ENCODE peak calls at places on chromosomes 1 and 21, in ten cellular contexts. F is NCI-H1436 treated with DMSO at 0.1 percent for 48 hours; U is GM20000; H is lung microvascular endothelial cell; C is stimulated activated CD4-positive, alpha-beta T cell treated with anti-CD3 and anti-CD28 coated beads, Interleukin-4, amount 100 ng/mL, for 1 hour; A is NCI-H1092; E is NCI-H460; J is T47D; Z is activated CD8-positive, alpha-beta memory T cell treated with anti-CD3 and anti-CD28 coated beads for 48 hours; S is fibroblast of lung. D is an unnamed sample.

GRCh38 chr1:54763814-54764131 is 550 bp downstream of the PARS2 start:
- DNase-seq in Z (no peak), F (no peak), A (no peak), E (no peak), C (no peak), H (no peak), S (no peak), U (no peak), J (no peak), D (no peak)

GRCh38 chr21:37435120-37435519 is 68.5 kb downstream of the DYRK1A start:
- DNase-seq in U (no peak), H (peak), Z (no peak), S (peak), J (peak), C (no peak), A (no peak), F (peak), E (peak), D (peak)

GRCh38 chr1:87169250-87169910 is 159.3 kb upstream of the LMO4 start:
- DNase-seq in S (peak), J (no peak), U (no peak), C (no peak), F (no peak), Z (no peak), H (no peak), A (no peak), E (no peak), D (no peak)

GRCh38 chr1:41496080-41497055 is 11.9 kb upstream of the EDN2 start:
- DNase-seq in Z (peak), J (no peak), U (peak), S (peak), C (peak), F (no peak), H (peak), A (no peak), E (peak), D (no peak)

GRCh38 chr1:56578963-56579875 is at the start of gene PLPP3:
- DNase-seq in U (peak), A (peak), E (peak), C (no peak), Z (no peak), S (peak), H (peak), J (peak), F (no peak), D (peak)

GRCh38 chr1:213513006-213513405 is 462.0 kb downstream of the RPS6KC1 start:
- DNase-seq in A (no peak), H (no peak), J (no peak), C (no peak), Z (no peak), U (no peak), E (no peak), F (no peak), S (no peak), D (no peak)

GRCh38 chr1:117967900-117968299 is 38.4 kb downstream of the WDR3 start:
- DNase-seq in Z (no peak), H (no peak), U (no peak), A (peak), J (no peak), C (no peak), F (no peak), S (peak), E (no peak), D (peak)

GRCh38 chr1:163174524-163175437 is 27.9 kb downstream of the RGS5 start:
- DNase-seq in Z (peak), U (peak), C (peak), E (peak), A (peak), F (peak), J (peak), H (peak), S (peak), D (peak)

GRCh38 chr1:8464987-8465386 is 147.1 kb downstream of the SLC45A1 start:
- DNase-seq in E (no peak), U (no peak), S (no peak), C (no peak), Z (no peak), F (no peak), A (no peak), J (no peak), H (no peak), D (no peak)

GRCh38 chr1:46940307-46940706 is 969 bp downstream of the CYP4A11 start:
- DNase-seq in E (no peak), J (no peak), A (no peak), F (no peak), U (no peak), C (no peak), H (no peak), Z (no peak), S (no peak), D (no peak)